ENCODE peak calls at places on chromosomes 3 and 15, in ten cellular contexts. One of them, this sample, is unnamed.

GRCh38 chr3:113736548-113737089 is 9.4 kb downstream of the NAA50 start:
- DNase-seq in ovary: no peak
- DNase-seq in IMR-90: peak
- DNase-seq in GM23338: peak
- DNase-seq in neural progenitor cell: peak
- DNase-seq in tibial nerve: no peak
- DNase-seq in cardiac muscle cell: peak
- DNase-seq in astrocyte: peak
- DNase-seq in astrocyte of the spinal cord: peak
- DNase-seq in pancreas: no peak
- DNase-seq in this sample: peak

GRCh38 chr3:52185837-52186236 is 12.1 kb upstream of the ALAS1 start:
- DNase-seq in ovary: no peak
- DNase-seq in tibial nerve: no peak
- DNase-seq in cardiac muscle cell: no peak
- DNase-seq in astrocyte of the spinal cord: no peak
- DNase-seq in GM23338: no peak
- DNase-seq in astrocyte: no peak
- DNase-seq in IMR-90: no peak
- DNase-seq in neural progenitor cell: no peak
- DNase-seq in pancreas: no peak
- DNase-seq in this sample: no peak

GRCh38 chr3:30408105-30408557 is 198.3 kb upstream of the TGFBR2 start:
- DNase-seq in pancreas: no peak
- DNase-seq in IMR-90: peak
- DNase-seq in cardiac muscle cell: no peak
- DNase-seq in GM23338: no peak
- DNase-seq in tibial nerve: no peak
- DNase-seq in astrocyte of the spinal cord: peak
- DNase-seq in neural progenitor cell: no peak
- DNase-seq in astrocyte: peak
- DNase-seq in ovary: no peak
- DNase-seq in this sample: peak

GRCh38 chr3:159947220-159947619 is 41.4 kb upstream of the IL12A start:
- DNase-seq in ovary: no peak
- DNase-seq in neural progenitor cell: no peak
- DNase-seq in pancreas: no peak
- DNase-seq in GM23338: no peak
- DNase-seq in astrocyte: peak
- DNase-seq in cardiac muscle cell: peak
- DNase-seq in astrocyte of the spinal cord: peak
- DNase-seq in IMR-90: peak
- DNase-seq in tibial nerve: no peak
- DNase-seq in this sample: peak

GRCh38 chr3:69160525-69160924 is 38.1 kb upstream of the LMOD3 start:
- DNase-seq in astrocyte: no peak
- DNase-seq in pancreas: no peak
- DNase-seq in astrocyte of the spinal cord: no peak
- DNase-seq in tibial nerve: no peak
- DNase-seq in ovary: no peak
- DNase-seq in neural progenitor cell: no peak
- DNase-seq in cardiac muscle cell: no peak
- DNase-seq in GM23338: no peak
- DNase-seq in IMR-90: no peak
- DNase-seq in this sample: no peak

GRCh38 chr3:123843668-123844067 is 40.5 kb downstream of the MYLK start:
- DNase-seq in tibial nerve: no peak
- DNase-seq in astrocyte: peak
- DNase-seq in IMR-90: peak
- DNase-seq in astrocyte of the spinal cord: peak
- DNase-seq in pancreas: no peak
- DNase-seq in GM23338: peak
- DNase-seq in cardiac muscle cell: peak
- DNase-seq in ovary: no peak
- DNase-seq in neural progenitor cell: peak
- DNase-seq in this sample: no peak

GRCh38 chr15:47682661-47683060 is 34.6 kb upstream of the SEMA6D start:
- DNase-seq in astrocyte of the spinal cord: no peak
- DNase-seq in IMR-90: no peak
- DNase-seq in GM23338: no peak
- DNase-seq in neural progenitor cell: no peak
- DNase-seq in tibial nerve: no peak
- DNase-seq in pancreas: no peak
- DNase-seq in cardiac muscle cell: no peak
- DNase-seq in ovary: no peak
- DNase-seq in astrocyte: no peak
- DNase-seq in this sample: no peak

GRCh38 chr15:76866008-76866407 is 39.1 kb downstream of the SCAPER start:
- DNase-seq in IMR-90: peak
- DNase-seq in GM23338: no peak
- DNase-seq in neural progenitor cell: no peak
- DNase-seq in pancreas: no peak
- DNase-seq in ovary: no peak
- DNase-seq in cardiac muscle cell: peak
- DNase-seq in tibial nerve: no peak
- DNase-seq in astrocyte: no peak
- DNase-seq in astrocyte of the spinal cord: no peak
- DNase-seq in this sample: peak

GRCh38 chr3:129095285-129095684 is 26.3 kb downstream of the RAB43 start:
- DNase-seq in IMR-90: no peak
- DNase-seq in astrocyte: no peak
- DNase-seq in cardiac muscle cell: no peak
- DNase-seq in ovary: no peak
- DNase-seq in tibial nerve: no peak
- DNase-seq in pancreas: no peak
- DNase-seq in GM23338: no peak
- DNase-seq in astrocyte of the spinal cord: no peak
- DNase-seq in neural progenitor cell: no peak
- DNase-seq in this sample: no peak

GRCh38 chr3:78918361-78919020 is 849.3 kb downstream of the ROBO1 start:
- DNase-seq in ovary: no peak
- DNase-seq in astrocyte: peak
- DNase-seq in IMR-90: peak
- DNase-seq in pancreas: no peak
- DNase-seq in astrocyte of the spinal cord: no peak
- DNase-seq in GM23338: no peak
- DNase-seq in neural progenitor cell: no peak
- DNase-seq in tibial nerve: no peak
- DNase-seq in cardiac muscle cell: peak
- DNase-seq in this sample: peak

GRCh38 chr3:6262035-6262434 is 598.9 kb upstream of the GRM7 start:
- DNase-seq in astrocyte: no peak
- DNase-seq in neural progenitor cell: no peak
- DNase-seq in tibial nerve: no peak
- DNase-seq in cardiac muscle cell: no peak
- DNase-seq in pancreas: no peak
- DNase-seq in ovary: no peak
- DNase-seq in IMR-90: no peak
- DNase-seq in astrocyte of the spinal cord: no peak
- DNase-seq in GM23338: no peak
- DNase-seq in this sample: no peak

GRCh38 chr3:6264906-6265305 is 596.0 kb upstream of the GRM7 start:
- DNase-seq in cardiac muscle cell: no peak
- DNase-seq in neural progenitor cell: no peak
- DNase-seq in astrocyte of the spinal cord: no peak
- DNase-seq in pancreas: no peak
- DNase-seq in tibial nerve: no peak
- DNase-seq in GM23338: no peak
- DNase-seq in IMR-90: no peak
- DNase-seq in ovary: no peak
- DNase-seq in astrocyte: no peak
- DNase-seq in this sample: no peak

GRCh38 chr3:6264036-6264435 is 596.9 kb upstream of the GRM7 start:
- DNase-seq in GM23338: no peak
- DNase-seq in cardiac muscle cell: no peak
- DNase-seq in tibial nerve: no peak
- DNase-seq in astrocyte: no peak
- DNase-seq in IMR-90: no peak
- DNase-seq in astrocyte of the spinal cord: no peak
- DNase-seq in ovary: no peak
- DNase-seq in neural progenitor cell: no peak
- DNase-seq in pancreas: no peak
- DNase-seq in this sample: no peak

GRCh38 chr3:6255229-6255628 is 605.7 kb upstream of the GRM7 start:
- DNase-seq in astrocyte of the spinal cord: no peak
- DNase-seq in cardiac muscle cell: no peak
- DNase-seq in neural progenitor cell: no peak
- DNase-seq in IMR-90: no peak
- DNase-seq in ovary: no peak
- DNase-seq in GM23338: no peak
- DNase-seq in astrocyte: no peak
- DNase-seq in tibial nerve: no peak
- DNase-seq in pancreas: no peak
- DNase-seq in this sample: no peak

DNA sequence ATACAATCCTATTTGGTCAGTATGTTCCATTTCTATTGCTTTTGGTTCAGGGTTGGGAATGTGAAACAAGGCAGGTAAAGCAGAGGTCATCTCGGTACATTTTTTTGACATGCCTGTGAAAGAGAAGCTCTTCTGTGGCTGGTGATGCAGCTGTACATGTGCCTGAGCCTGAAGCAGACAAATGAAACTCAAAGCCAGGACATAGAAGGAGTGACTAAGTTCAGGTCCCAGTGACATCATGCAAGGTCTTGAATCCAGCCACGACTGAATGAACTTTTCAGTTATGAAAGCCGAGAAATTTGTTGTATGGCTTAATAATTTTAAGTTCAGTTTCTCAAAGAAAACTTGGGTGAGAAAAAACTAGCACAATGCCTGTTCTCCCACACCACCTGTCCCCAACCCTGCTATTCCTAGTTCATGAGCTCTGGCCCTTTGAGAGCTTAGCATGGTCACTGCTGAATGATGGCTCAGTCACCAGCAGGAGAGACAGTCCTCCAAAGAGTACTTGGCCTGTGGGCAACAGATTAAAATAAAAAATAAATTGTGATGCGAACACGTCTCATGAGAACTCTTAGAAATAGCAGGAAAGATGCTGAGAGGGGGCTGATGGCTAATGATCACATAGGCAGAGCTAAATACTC is 600.2 kb upstream of the GRM7 start:
- DNase-seq in astrocyte: no peak
- DNase-seq in neural progenitor cell: no peak
- DNase-seq in astrocyte of the spinal cord: no peak
- DNase-seq in GM23338: no peak
- DNase-seq in IMR-90: no peak
- DNase-seq in pancreas: no peak
- DNase-seq in tibial nerve: no peak
- DNase-seq in cardiac muscle cell: no peak
- DNase-seq in ovary: no peak
- DNase-seq in this sample: no peak
- H3K4me3 ChIP-seq in astrocyte: no peak
- H3K4me3 ChIP-seq in neural progenitor cell: no peak
- H3K4me3 ChIP-seq in astrocyte of the spinal cord: no peak
- H3K4me3 ChIP-seq in GM23338: no peak
- H3K4me3 ChIP-seq in IMR-90: no peak
- H3K4me3 ChIP-seq in pancreas: no peak
- H3K4me3 ChIP-seq in tibial nerve: no peak
- H3K4me3 ChIP-seq in cardiac muscle cell: no peak
- H3K4me3 ChIP-seq in ovary: no peak
- H3K4me3 ChIP-seq in this sample: no peak

GRCh38 chr15:60518511-60518910 is 39.6 kb upstream of the ICE2 start:
- DNase-seq in pancreas: no peak
- DNase-seq in cardiac muscle cell: no peak
- DNase-seq in ovary: no peak
- DNase-seq in astrocyte of the spinal cord: no peak
- DNase-seq in tibial nerve: no peak
- DNase-seq in IMR-90: no peak
- DNase-seq in neural progenitor cell: no peak
- DNase-seq in GM23338: no peak
- DNase-seq in astrocyte: no peak
- DNase-seq in this sample: no peak

GRCh38 chr15:60523056-60523455 is 44.1 kb upstream of the ICE2 start:
- DNase-seq in tibial nerve: no peak
- DNase-seq in neural progenitor cell: no peak
- DNase-seq in GM23338: no peak
- DNase-seq in astrocyte of the spinal cord: peak
- DNase-seq in IMR-90: peak
- DNase-seq in pancreas: no peak
- DNase-seq in ovary: no peak
- DNase-seq in astrocyte: peak
- DNase-seq in cardiac muscle cell: no peak
- DNase-seq in this sample: peak

GRCh38 chr15:60519218-60519617 is 40.3 kb upstream of the ICE2 start:
- DNase-seq in tibial nerve: no peak
- DNase-seq in pancreas: no peak
- DNase-seq in astrocyte of the spinal cord: peak
- DNase-seq in cardiac muscle cell: no peak
- DNase-seq in neural progenitor cell: no peak
- DNase-seq in GM23338: no peak
- DNase-seq in astrocyte: no peak
- DNase-seq in ovary: no peak
- DNase-seq in IMR-90: peak
- DNase-seq in this sample: peak

GRCh38 chr15:60520041-60520824 is 41.3 kb upstream of the ICE2 start:
- DNase-seq in astrocyte of the spinal cord: peak
- DNase-seq in neural progenitor cell: no peak
- DNase-seq in tibial nerve: no peak
- DNase-seq in astrocyte: peak
- DNase-seq in IMR-90: peak
- DNase-seq in ovary: no peak
- DNase-seq in cardiac muscle cell: no peak
- DNase-seq in GM23338: peak
- DNase-seq in pancreas: no peak
- DNase-seq in this sample: peak

GRCh38 chr15:60520825-60521368 is 42.0 kb upstream of the ICE2 start:
- DNase-seq in ovary: peak
- DNase-seq in cardiac muscle cell: peak
- DNase-seq in tibial nerve: peak
- DNase-seq in GM23338: peak
- DNase-seq in astrocyte: peak
- DNase-seq in pancreas: peak
- DNase-seq in astrocyte of the spinal cord: peak
- DNase-seq in IMR-90: peak
- DNase-seq in neural progenitor cell: peak
- DNase-seq in this sample: peak
- TF ChIP-seq CTCF in ovary: peak
- TF ChIP-seq CTCF in cardiac muscle cell: peak
- TF ChIP-seq CTCF in tibial nerve: peak
- TF ChIP-seq CTCF in GM23338: peak
- TF ChIP-seq CTCF in astrocyte: peak
- TF ChIP-seq CTCF in pancreas: peak
- TF ChIP-seq CTCF in astrocyte of the spinal cord: peak
- TF ChIP-seq CTCF in IMR-90: peak
- TF ChIP-seq CTCF in neural progenitor cell: peak
- TF ChIP-seq CTCF in this sample: peak

GRCh38 chr15:62469478-62469873 is 304.4 kb upstream of the C2CD4B start:
- DNase-seq in GM23338: no peak
- DNase-seq in ovary: no peak
- DNase-seq in astrocyte: peak
- DNase-seq in neural progenitor cell: no peak
- DNase-seq in IMR-90: peak
- DNase-seq in tibial nerve: no peak
- DNase-seq in astrocyte of the spinal cord: no peak
- DNase-seq in cardiac muscle cell: peak
- DNase-seq in pancreas: no peak
- DNase-seq in this sample: peak
- H3K4me3 ChIP-seq in GM23338: no peak
- H3K4me3 ChIP-seq in ovary: no peak
- H3K4me3 ChIP-seq in astrocyte: no peak
- H3K4me3 ChIP-seq in neural progenitor cell: no peak
- H3K4me3 ChIP-seq in IMR-90: no peak
- H3K4me3 ChIP-seq in tibial nerve: no peak
- H3K4me3 ChIP-seq in astrocyte of the spinal cord: no peak
- H3K4me3 ChIP-seq in cardiac muscle cell: no peak
- H3K4me3 ChIP-seq in pancreas: no peak
- H3K4me3 ChIP-seq in this sample: no peak

GRCh38 chr15:34155859-34156258 is 54.0 kb downstream of the PGBD4 start:
- DNase-seq in astrocyte: no peak
- DNase-seq in pancreas: no peak
- DNase-seq in neural progenitor cell: no peak
- DNase-seq in astrocyte of the spinal cord: no peak
- DNase-seq in tibial nerve: no peak
- DNase-seq in IMR-90: no peak
- DNase-seq in ovary: no peak
- DNase-seq in cardiac muscle cell: no peak
- DNase-seq in GM23338: no peak
- DNase-seq in this sample: no peak
- TF ChIP-seq CTCF in astrocyte: no peak
- TF ChIP-seq CTCF in pancreas: no peak
- TF ChIP-seq CTCF in neural progenitor cell: no peak
- TF ChIP-seq CTCF in astrocyte of the spinal cord: no peak
- TF ChIP-seq CTCF in tibial nerve: no peak
- TF ChIP-seq CTCF in IMR-90: no peak
- TF ChIP-seq CTCF in ovary: no peak
- TF ChIP-seq CTCF in cardiac muscle cell: no peak
- TF ChIP-seq CTCF in GM23338: no peak
- TF ChIP-seq CTCF in this sample: no peak